ENCODE peak calls at places on chromosomes 6 and 20, in four cellular contexts. One of them, this sample, is unnamed.
A peak's percentile ranks its signal among the peaks of the same experiment; 100 is the strongest.

GRCh38 chr6:139531716-139532115 is 157.3 kb upstream of the CITED2 start:
- DNase-seq in H1: no peak
- DNase-seq in GM12878: no peak
- DNase-seq in HepG2: no peak
- DNase-seq in this sample: no peak

GRCh38 chr6:31956796-31957195 is 2.0 kb downstream of the NELFE start:
- DNase-seq in H1: no peak
- DNase-seq in GM12878: no peak
- DNase-seq in HepG2: no peak
- DNase-seq in this sample: no peak

GRCh38 chr6:88804701-88805100 is 158.7 kb downstream of the RNGTT start:
- DNase-seq in H1: no peak
- DNase-seq in GM12878: no peak
- DNase-seq in HepG2: no peak
- DNase-seq in this sample: no peak

GRCh38 chr6:48486876-48487275 is 375.9 kb upstream of the PTCHD4 start:
- DNase-seq in H1: no peak
- DNase-seq in GM12878: no peak
- DNase-seq in HepG2: no peak
- DNase-seq in this sample: no peak

GRCh38 chr6:148324297-148325007 is 18.2 kb upstream of the SASH1 start:
- DNase-seq in H1: no peak
- DNase-seq in GM12878: no peak
- DNase-seq in HepG2: no peak
- DNase-seq in this sample: no peak

GRCh38 chr6:73504160-73504559 is 16.7 kb downstream of the EEF1A1 start:
- DNase-seq in H1: no peak
- DNase-seq in GM12878: no peak
- DNase-seq in HepG2: no peak
- DNase-seq in this sample: no peak

GRCh38 chr20:20215976-20216727 is 151.8 kb upstream of the INSM1 start:
- DNase-seq in H1: no peak
- DNase-seq in GM12878: no peak
- DNase-seq in HepG2: no peak
- DNase-seq in this sample: no peak

GRCh38 chr20:59827138-59828056 is 106.0 kb downstream of the SYCP2 start:
- DNase-seq in H1: no peak
- DNase-seq in GM12878: no peak
- DNase-seq in HepG2: no peak
- DNase-seq in this sample: no peak

GRCh38 chr20:61343934-61344333 is 91.9 kb downstream of the CDH4 start:
- DNase-seq in H1: no peak
- DNase-seq in GM12878: no peak
- DNase-seq in HepG2: no peak
- DNase-seq in this sample: no peak

GRCh38 chr6:113184736-113185135 is 672.4 kb upstream of the MARCKS start:
- DNase-seq in H1: no peak
- DNase-seq in GM12878: no peak
- DNase-seq in HepG2: no peak
- DNase-seq in this sample: no peak

DNA sequence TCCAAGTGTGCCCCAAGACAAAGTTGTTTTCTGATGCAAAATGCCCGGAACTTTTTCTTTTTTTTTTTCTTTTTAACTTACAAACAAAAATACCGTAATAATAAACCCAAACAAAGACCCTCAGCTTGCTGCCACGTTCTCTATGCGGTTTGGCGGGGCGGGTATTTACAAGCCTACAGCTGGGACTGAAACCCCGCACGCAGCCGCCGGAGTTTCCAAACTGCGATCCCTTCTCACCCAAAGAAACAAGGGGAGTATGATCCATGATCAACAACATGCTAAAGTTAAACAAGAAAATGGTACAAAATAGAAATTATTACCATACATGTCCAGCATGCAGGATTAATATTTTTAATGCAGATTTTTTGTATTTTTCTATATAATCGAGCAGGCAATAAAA is 2.1 kb downstream of the MAFB start:
- DNase-seq in H1: no peak
- DNase-seq in GM12878: no peak
- DNase-seq in HepG2: no peak
- DNase-seq in this sample: no peak
- TF ChIP-seq EZH2 in H1: no peak
- TF ChIP-seq EZH2 in GM12878: no peak
- TF ChIP-seq EZH2 in HepG2: no peak
- TF ChIP-seq EZH2 in this sample: no peak

GRCh38 chr6:119349041-119349340 is 570 bp downstream of the MAN1A1 start:
- DNase-seq in H1: no peak
- DNase-seq in GM12878: no peak
- DNase-seq in HepG2: no peak
- DNase-seq in this sample: peak; percentile 14

GRCh38 chr6:119346914-119347313 is 2.6 kb downstream of the MAN1A1 start:
- DNase-seq in H1: no peak
- DNase-seq in GM12878: no peak
- DNase-seq in HepG2: no peak
- DNase-seq in this sample: no peak

GRCh38 chr6:119348308-119349040 is 1.1 kb downstream of the MAN1A1 start:
- DNase-seq in H1: no peak
- DNase-seq in GM12878: no peak
- DNase-seq in HepG2: peak; percentile 80
- DNase-seq in this sample: peak; percentile 27

GRCh38 chr6:119346450-119346849 is 3.1 kb downstream of the MAN1A1 start:
- DNase-seq in H1: no peak
- DNase-seq in GM12878: no peak
- DNase-seq in HepG2: no peak
- DNase-seq in this sample: no peak

GRCh38 chr6:119347466-119348307 is 1.9 kb downstream of the MAN1A1 start:
- DNase-seq in H1: no peak
- DNase-seq in GM12878: no peak
- DNase-seq in HepG2: peak; percentile 96
- DNase-seq in this sample: peak; percentile 80
- TF ChIP-seq EZH2 in H1: peak; percentile 6
- TF ChIP-seq EZH2 in GM12878: no peak
- TF ChIP-seq EZH2 in HepG2: no peak
- TF ChIP-seq EZH2 in this sample: no peak

DNA sequence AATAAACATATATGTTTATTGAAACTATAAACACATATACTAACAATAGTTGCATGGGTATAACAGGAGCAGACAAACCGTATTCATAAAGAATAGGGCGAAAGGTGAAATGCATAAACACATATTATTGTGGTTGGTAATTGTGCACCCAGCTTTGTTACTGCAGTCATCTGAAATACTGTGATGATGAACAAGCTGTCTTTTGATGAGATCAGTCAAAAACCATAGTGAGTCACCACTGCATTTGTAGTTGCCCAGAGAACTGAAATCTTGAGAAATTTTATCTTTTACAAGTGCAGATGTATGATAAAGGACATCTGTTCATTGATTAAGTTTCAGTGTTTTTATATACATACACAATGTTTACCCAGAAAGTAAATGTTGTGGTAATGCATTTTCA is 133.7 kb downstream of the MYO6 start:
- DNase-seq in H1: no peak
- DNase-seq in GM12878: no peak
- DNase-seq in HepG2: no peak
- DNase-seq in this sample: no peak
- TF ChIP-seq EZH2 in H1: no peak
- TF ChIP-seq EZH2 in GM12878: no peak
- TF ChIP-seq EZH2 in HepG2: no peak
- TF ChIP-seq EZH2 in this sample: no peak

GRCh38 chr6:26501482-26501986 is 1.4 kb downstream of the BTN1A1 start:
- DNase-seq in H1: peak; percentile 7
- DNase-seq in GM12878: no peak
- DNase-seq in HepG2: no peak
- DNase-seq in this sample: no peak
- TF ChIP-seq EZH2 in H1: peak; percentile 83
- TF ChIP-seq EZH2 in GM12878: no peak
- TF ChIP-seq EZH2 in HepG2: peak; percentile 62
- TF ChIP-seq EZH2 in this sample: no peak

GRCh38 chr6:117266267-117266797 is 974 bp downstream of the VGLL2 start:
- DNase-seq in H1: no peak
- DNase-seq in GM12878: no peak
- DNase-seq in HepG2: no peak
- DNase-seq in this sample: no peak

GRCh38 chr6:117263353-117263927 is 1.9 kb upstream of the VGLL2 start:
- DNase-seq in H1: no peak
- DNase-seq in GM12878: no peak
- DNase-seq in HepG2: no peak
- DNase-seq in this sample: no peak

GRCh38 chr6:117265425-117266266 is at the start of gene VGLL2:
- DNase-seq in H1: no peak
- DNase-seq in GM12878: no peak
- DNase-seq in HepG2: peak; percentile 15
- DNase-seq in this sample: peak; percentile 23

GRCh38 chr6:117266948-117267347 is 1.6 kb downstream of the VGLL2 start:
- DNase-seq in H1: no peak
- DNase-seq in GM12878: no peak
- DNase-seq in HepG2: no peak
- DNase-seq in this sample: no peak

GRCh38 chr6:117264487-117265424 is 602 bp upstream of the VGLL2 start:
- DNase-seq in H1: no peak
- DNase-seq in GM12878: no peak
- DNase-seq in HepG2: no peak
- DNase-seq in this sample: peak; percentile 18
- TF ChIP-seq EZH2 in H1: peak; percentile 91
- TF ChIP-seq EZH2 in GM12878: no peak
- TF ChIP-seq EZH2 in HepG2: peak; percentile 93
- TF ChIP-seq EZH2 in this sample: no peak

DNA sequence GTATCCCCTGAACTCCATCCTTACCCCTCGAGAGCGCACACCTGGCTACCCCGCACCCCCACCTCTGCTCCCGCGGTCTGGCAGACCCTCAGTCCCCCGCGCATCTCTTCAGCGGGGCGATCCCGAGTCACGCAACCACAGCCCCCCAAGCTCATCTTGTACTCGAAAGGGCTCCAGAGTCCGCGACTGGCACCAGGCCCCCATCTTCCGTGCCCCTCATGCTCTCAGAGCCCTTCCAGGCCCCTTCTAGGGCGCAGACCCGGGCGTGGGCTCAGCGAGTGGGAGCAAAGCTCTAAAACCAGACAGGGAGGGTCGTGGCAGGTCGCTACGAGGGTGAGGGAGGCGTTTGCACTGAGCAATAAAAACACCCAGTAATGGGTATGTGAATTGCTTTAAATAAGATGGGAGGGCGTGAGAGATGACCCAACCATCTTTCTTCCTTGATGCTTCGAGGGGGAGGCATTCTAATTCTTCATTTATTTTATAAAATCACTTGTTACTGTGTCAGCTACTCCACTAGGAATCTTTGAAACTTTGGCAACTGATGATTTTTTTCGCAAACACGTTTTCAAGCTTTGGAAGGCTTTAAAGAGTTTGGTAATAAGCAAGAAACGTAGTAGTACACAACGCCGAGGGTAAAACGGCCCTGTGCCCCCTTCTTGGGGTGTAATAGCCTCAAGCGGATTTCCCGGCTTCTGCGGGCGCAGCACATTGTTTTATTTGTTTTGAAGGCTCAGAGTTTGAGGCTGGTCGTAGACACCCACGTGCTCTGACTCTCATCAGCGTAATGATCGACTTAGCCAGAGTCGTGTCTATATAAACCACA is 42.6 kb upstream of the SUPT3H start:
- DNase-seq in H1: no peak
- DNase-seq in GM12878: no peak
- DNase-seq in HepG2: no peak
- DNase-seq in this sample: peak; percentile 83
- TF ChIP-seq EZH2 in H1: peak; percentile 80
- TF ChIP-seq EZH2 in GM12878: peak; percentile 19
- TF ChIP-seq EZH2 in HepG2: peak; percentile 66
- TF ChIP-seq EZH2 in this sample: no peak

GRCh38 chr6:33813246-33813904 is 9.6 kb upstream of the MLN start:
- DNase-seq in H1: no peak
- DNase-seq in GM12878: no peak
- DNase-seq in HepG2: no peak
- DNase-seq in this sample: no peak
- TF ChIP-seq EZH2 in H1: no peak
- TF ChIP-seq EZH2 in GM12878: no peak
- TF ChIP-seq EZH2 in HepG2: no peak
- TF ChIP-seq EZH2 in this sample: no peak

This sample was measured in MM.1S.